ENCODE peak calls at places on chromosomes 12 and 14, in five cellular contexts. D is K562, Y is endothelial cell of umbilical vein, H is PC-3, A is HCT116. U is an unnamed sample. For H3K36me3, the result is how much of the 10 kb centered on the place peaks cover.

GRCh38 chr12:80551897-80552296 is 107.9 kb downstream of the PTPRQ start:
- DNase-seq in D (no peak), Y (peak), H (peak), A (peak), U (peak)

GRCh38 chr12:108642899-108643654 is 9.4 kb upstream of the SELPLG start:
- DNase-seq in D (no peak), Y (peak), H (no peak), A (no peak), U (no peak)

GRCh38 chr12:82968644-82969339 is 282.1 kb downstream of the TMTC2 start:
- DNase-seq in D (no peak), Y (no peak), H (no peak), A (no peak), U (no peak)

GRCh38 chr12:46679754-46680153 is 146.0 kb downstream of the SLC38A4 start:
- DNase-seq in D (no peak), Y (no peak), H (no peak), A (no peak), U (no peak)

GRCh38 chr12:66176105-66176504 is 6.3 kb upstream of the TMBIM4 start:
- DNase-seq in D (no peak), Y (no peak), H (no peak), A (no peak), U (no peak)

GRCh38 chr14:104751539-104752337 is 1.2 kb upstream of the SIVA1 start:
- DNase-seq in D (peak), Y (no peak), H (no peak), A (no peak), U (no peak)

GRCh38 chr12:75865315-75865714 is 166.3 kb downstream of the PHLDA1 start:
- DNase-seq in D (no peak), Y (peak), H (no peak), A (no peak), U (no peak)

GRCh38 chr12:8088574-8088973 is 6.5 kb downstream of the NECAP1 start:
- DNase-seq in D (no peak), Y (no peak), H (no peak), A (no peak), U (no peak)

GRCh38 chr12:3136641-3137267 is 59.6 kb downstream of the TSPAN9 start:
- DNase-seq in D (no peak), Y (no peak), H (no peak), A (no peak), U (no peak)

GRCh38 chr12:64658892-64659481 is 48.7 kb downstream of the RASSF3 start:
- DNase-seq in D (no peak), Y (no peak), H (no peak), A (no peak), U (no peak)

GRCh38 chr14:61822458-61822857 is 60.2 kb downstream of the SNAPC1 start:
- DNase-seq in D (no peak), Y (no peak), H (no peak), A (no peak), U (no peak)

GRCh38 chr12:7042847-7043246 is 17.7 kb upstream of the C1S start:
- DNase-seq in D (peak), Y (peak), H (peak), A (peak), U (no peak)

GRCh38 chr14:103743691-103744090 is 28.1 kb downstream of the ZFYVE21 start:
- DNase-seq in D (no peak), Y (no peak), H (no peak), A (no peak), U (no peak)

GRCh38 chr14:103741876-103742275 is 26.3 kb downstream of the ZFYVE21 start:
- DNase-seq in D (no peak), Y (no peak), H (no peak), A (no peak), U (no peak)

GRCh38 chr14:103744621-103745395 is 29.2 kb downstream of the ZFYVE21 start:
- DNase-seq in D (no peak), Y (no peak), H (no peak), A (no peak), U (no peak)

GRCh38 chr14:103740991-103741689 is 25.5 kb downstream of the ZFYVE21 start:
- DNase-seq in D (no peak), Y (peak), H (no peak), A (no peak), U (no peak)

DNA sequence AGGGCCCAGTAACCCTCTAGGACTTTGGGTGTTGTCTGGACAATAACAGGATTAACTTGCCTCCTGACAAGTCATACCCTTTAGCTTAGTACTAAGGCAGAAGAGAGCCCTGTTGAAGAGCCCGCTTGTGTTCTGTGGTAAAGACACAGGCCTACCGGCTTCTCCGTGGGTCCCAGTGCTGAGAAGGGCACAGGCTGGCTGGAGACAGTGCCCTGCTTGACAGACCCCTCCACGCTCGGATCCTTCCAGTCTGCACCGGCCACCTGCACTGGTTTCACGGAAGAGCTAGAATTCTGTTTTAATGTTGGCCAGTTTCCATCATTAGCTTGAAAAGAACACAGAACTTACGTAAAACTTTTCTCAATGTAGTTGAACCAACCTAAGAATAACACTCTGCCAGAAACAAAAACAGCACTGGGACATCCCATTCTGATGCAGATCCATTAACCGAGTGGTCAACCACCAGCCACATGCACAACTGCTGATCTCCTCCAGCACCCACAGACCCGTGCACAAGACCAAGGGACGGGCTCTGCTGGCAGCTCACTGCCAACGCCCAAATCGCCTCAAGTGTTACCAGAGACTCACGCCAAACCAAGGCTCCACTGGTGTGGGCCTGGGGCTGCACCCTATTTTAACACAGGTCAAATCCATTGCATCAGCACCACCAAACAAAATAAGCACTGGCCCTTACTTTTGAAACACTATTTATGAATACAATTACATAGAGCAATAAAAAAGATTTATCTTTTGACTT is 27.1 kb downstream of the ZFYVE21 start:
- DNase-seq in D (no peak), Y (no peak), H (no peak), A (no peak), U (no peak)
- H3K36me3 ChIP-seq in D (under half), Y (under half), H (under half), A (under half), U (under half)

DNA sequence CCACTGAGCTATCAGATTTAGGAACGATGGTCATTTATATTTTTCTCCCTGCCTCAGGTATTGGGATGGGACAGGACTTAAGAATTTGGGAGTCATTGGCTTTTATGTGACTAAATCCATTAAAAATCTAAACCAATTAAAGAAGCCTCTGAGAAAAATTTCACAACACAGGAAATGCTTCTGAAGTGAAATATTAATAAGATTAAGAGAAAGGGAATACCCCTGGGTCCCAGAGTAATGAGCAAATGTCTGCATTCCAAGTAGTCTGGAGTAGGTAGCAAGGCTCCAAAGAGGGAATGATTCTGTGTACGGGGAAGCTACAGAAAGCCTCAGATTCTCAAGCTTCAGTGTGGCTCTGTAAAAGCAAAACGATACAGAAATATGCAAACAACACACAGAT is 707 bp upstream of the MED6 start:
- DNase-seq in D (no peak), Y (no peak), H (peak), A (no peak), U (no peak)
- H3K9ac ChIP-seq in D (no peak), Y (peak), H (peak), A (peak), U (no peak)

DNA sequence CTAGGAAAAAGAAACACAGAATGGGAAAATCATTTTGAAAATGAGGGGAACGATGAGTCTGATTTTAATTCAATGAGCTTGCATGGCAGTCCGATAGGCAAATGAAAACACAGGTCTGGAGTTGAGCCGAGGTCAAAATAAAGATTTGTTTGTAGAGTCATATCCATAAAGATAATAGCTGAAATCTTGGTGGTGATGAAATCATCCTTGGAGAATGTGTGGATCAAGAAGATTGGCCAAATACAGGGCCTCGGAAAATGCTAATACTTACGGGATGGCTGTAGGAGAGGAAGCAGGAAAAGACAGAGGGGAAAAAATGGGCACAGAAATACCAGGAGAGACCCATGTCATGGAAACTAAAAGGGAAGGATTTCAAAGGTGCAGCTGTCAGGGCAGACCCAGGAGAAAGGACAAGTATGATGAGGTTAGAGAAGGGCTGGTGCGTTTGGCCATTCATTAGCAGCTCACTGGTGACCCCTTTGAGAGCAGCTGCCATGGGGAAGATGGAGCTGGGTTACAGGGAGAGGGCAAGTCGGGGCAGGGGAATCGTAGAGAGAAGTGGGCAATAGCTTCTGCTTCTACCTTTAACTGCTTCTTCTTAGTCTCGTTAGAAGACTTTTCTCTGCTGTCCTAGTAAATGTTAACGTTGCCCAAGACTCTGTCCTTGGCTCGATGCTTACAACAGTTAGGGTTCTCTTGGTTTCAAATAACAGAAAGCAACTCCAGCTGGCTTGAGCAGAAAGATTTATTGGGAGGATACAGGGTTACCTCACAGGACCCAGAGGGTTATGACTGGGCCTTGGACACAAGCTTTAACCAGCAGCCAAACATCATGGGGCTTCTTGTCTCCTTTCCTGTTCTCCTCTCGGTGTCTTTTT is 161.8 kb downstream of the EFCAB11 start:
- DNase-seq in D (no peak), Y (no peak), H (no peak), A (no peak), U (no peak)
- H3K27ac ChIP-seq in D (no peak), Y (no peak), H (no peak), A (no peak), U (no peak)

GRCh38 chr14:24164591-24164991 is 3.5 kb downstream of the IRF9 start:
- DNase-seq in D (no peak), Y (no peak), H (no peak), A (no peak), U (no peak)

GRCh38 chr14:24162083-24162482 is 1.0 kb downstream of the IRF9 start:
- DNase-seq in D (no peak), Y (no peak), H (no peak), A (no peak), U (no peak)

GRCh38 chr14:24159777-24160498 is 1.1 kb upstream of the IRF9 start:
- DNase-seq in D (no peak), Y (no peak), H (no peak), A (no peak), U (no peak)

GRCh38 chr14:24160499-24160849 is 591 bp upstream of the IRF9 start:
- DNase-seq in D (no peak), Y (no peak), H (no peak), A (no peak), U (no peak)

GRCh38 chr14:24160850-24161804 is at the start of gene IRF9:
- DNase-seq in D (peak), Y (peak), H (peak), A (peak), U (peak)
- H3K36me3 ChIP-seq in D (half or more), Y (half or more), H (under half), A (under half), U (under half)

DNA sequence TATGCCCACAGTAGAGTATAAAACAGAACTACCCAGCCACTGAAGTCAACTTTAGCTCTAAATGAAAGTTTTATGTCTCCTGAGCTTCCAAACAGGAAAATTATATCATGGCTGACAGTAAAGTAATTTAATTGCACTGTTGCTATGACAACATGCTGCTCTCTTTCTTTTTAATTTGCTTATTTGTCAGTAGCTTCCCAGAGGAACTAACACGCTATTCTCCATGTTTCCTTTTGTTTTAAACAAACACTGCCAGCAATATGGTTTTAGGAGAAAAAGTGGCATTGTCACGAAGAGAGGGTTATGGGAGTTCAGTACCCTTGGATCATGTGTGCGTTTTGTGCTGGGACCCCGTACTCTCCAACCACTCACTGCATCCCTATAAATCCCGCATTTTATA is 1.9 kb downstream of the FOXN3 start:
- DNase-seq in D (no peak), Y (peak), H (no peak), A (no peak), U (no peak)
- H3K9ac ChIP-seq in D (no peak), Y (peak), H (no peak), A (peak), U (peak)